ENCODE peak calls at places on chromosomes 4 and X, in eight cellular contexts. J is MM.1S, K is left ventricle myocardium inferior, W is upper lobe of right lung, S is cardiac muscle cell, U is astrocyte, Q is BE2C, H is body of pancreas. Y is an unnamed sample.

GRCh38 chr4:17009871-17010367 is 111.5 kb upstream of the LDB2 start:
- DNase-seq in J (no peak), K (no peak), W (no peak), S (no peak), U (no peak), Q (no peak), H (no peak), Y (no peak)

GRCh38 chr4:70365479-70365878 is 4.9 kb downstream of the SMR3A start:
- DNase-seq in J (no peak), K (no peak), W (no peak), S (no peak), U (no peak), Q (peak; percentile 3), H (no peak), Y (no peak)

GRCh38 chr4:174358410-174358809 is 74.7 kb downstream of the CEP44 start:
- DNase-seq in J (peak; percentile 41), K (no peak), W (no peak), S (no peak), U (no peak), Q (no peak), H (no peak), Y (no peak)

GRCh38 chr4:81747242-81747930 is 275.7 kb upstream of the RASGEF1B start:
- DNase-seq in J (peak; percentile 16), K (no peak), W (no peak), S (no peak), U (no peak), Q (no peak), H (peak; percentile 36), Y (no peak)

GRCh38 chr4:92299152-92299551 is 4.6 kb upstream of the GRID2 start:
- DNase-seq in J (no peak), K (no peak), W (no peak), S (no peak), U (no peak), Q (no peak), H (no peak), Y (no peak)

GRCh38 chr4:105765690-105766407 is 57.3 kb downstream of the GSTCD start:
- DNase-seq in J (no peak), K (no peak), W (no peak), S (no peak), U (peak; percentile 93), Q (peak; percentile 63), H (peak; percentile 5), Y (no peak)

GRCh38 chr4:142121448-142121847 is 485.1 kb downstream of the IL15 start:
- DNase-seq in J (no peak), K (no peak), W (no peak), S (no peak), U (no peak), Q (no peak), H (no peak), Y (no peak)

GRCh38 chr4:8307126-8307525 is 37.6 kb downstream of the HTRA3 start:
- DNase-seq in J (no peak), K (peak; percentile 14), W (peak; percentile 40), S (no peak), U (no peak), Q (peak; percentile 3), H (no peak), Y (peak; percentile 25)

GRCh38 chrX:72306851-72307645 is 1.3 kb upstream of the CITED1 start:
- DNase-seq in J (peak; percentile 67), K (peak; percentile 46), W (peak; percentile 73), S (peak; percentile 73), U (peak; percentile 62), Q (peak; percentile 74), H (peak; percentile 60), Y (peak; percentile 51)

GRCh38 chrX:12920990-12921389 is 14.6 kb downstream of the TLR8 start:
- DNase-seq in J (no peak), K (no peak), W (no peak), S (no peak), U (no peak), Q (no peak), H (no peak), Y (no peak)

GRCh38 chr4:132266374-132266773 is 882.7 kb upstream of the PCDH10 start:
- DNase-seq in J (peak; percentile 93), K (no peak), W (no peak), S (no peak), U (no peak), Q (no peak), H (no peak), Y (no peak)

DNA sequence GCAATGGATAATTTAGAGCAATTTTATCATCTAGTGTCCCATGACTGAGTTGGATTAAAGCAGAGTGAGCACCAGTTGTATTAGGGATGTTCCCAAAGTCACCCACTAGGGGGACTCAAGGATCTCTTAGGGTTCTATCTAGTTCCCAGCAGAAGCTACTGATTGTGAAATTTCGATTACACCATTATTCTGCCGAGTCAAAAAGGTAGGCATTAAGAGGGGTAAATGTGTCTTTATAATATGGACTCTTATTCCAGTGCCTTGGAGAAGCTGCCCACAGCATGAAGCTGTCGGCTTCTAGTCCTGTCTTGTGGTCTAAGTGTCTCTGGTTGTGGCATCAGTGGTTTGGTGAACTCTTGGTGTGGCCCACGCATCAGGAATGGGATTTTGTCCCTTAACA is 53.3 kb downstream of the RGS12 start:
- DNase-seq in J (peak; percentile 56), K (no peak), W (no peak), S (peak; percentile 74), U (peak; percentile 39), Q (peak; percentile 58), H (peak; percentile 84), Y (no peak)
- TF ChIP-seq CTCF in J (peak; percentile 83), K (peak; percentile 93), W (peak; percentile 90), S (peak; percentile 86), U (peak; percentile 88), Q (peak; percentile 95), H (peak; percentile 90), Y (peak; percentile 69)

DNA sequence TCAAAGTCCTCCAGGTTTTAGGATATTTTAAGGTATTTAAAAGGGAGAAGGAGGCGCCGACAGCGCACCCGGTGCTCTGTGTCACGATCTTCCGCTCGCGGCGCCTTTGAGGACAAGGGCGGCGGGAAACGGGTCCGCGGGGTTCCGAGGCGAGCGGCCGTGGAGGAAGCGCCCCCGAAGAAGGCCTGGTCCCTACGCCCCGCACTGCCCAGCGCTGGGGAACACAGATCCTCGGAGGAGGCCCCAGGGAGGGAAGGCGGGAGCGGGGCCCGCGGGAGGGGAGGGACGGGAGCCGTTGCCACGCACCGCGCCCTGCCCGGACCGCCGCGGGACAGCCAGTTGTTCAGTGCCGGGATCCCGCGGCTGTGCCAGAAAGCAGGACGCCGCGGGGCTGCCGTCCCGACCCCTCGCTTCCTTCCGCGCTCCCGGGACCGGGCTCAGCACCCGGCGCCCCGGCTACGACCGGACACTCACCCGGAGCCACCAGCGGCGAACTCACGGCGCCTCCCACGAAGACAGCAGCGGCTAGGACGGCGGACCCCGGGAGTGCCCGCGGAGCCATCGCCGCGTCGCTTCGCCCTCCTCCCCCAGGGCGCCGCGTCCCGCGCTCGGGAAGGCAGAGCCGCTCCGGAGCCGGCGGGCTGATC is 327 bp downstream of the RELL1 start:
- DNase-seq in J (peak; percentile 54), K (peak; percentile 58), W (peak; percentile 84), S (peak; percentile 66), U (no peak), Q (peak; percentile 56), H (peak; percentile 42), Y (peak; percentile 40)
- H3K4me1 ChIP-seq in J (peaks cover 27% of the 10 kb centered on the region), K (peaks cover 48% of the 10 kb centered on the region), W (peaks cover 24% of the 10 kb centered on the region), S (no peaks in the 10 kb centered on the region), U (peaks cover 18% of the 10 kb centered on the region), Q (no peaks in the 10 kb centered on the region), H (peaks cover 7% of the 10 kb centered on the region), Y (peaks cover 35% of the 10 kb centered on the region)

DNA sequence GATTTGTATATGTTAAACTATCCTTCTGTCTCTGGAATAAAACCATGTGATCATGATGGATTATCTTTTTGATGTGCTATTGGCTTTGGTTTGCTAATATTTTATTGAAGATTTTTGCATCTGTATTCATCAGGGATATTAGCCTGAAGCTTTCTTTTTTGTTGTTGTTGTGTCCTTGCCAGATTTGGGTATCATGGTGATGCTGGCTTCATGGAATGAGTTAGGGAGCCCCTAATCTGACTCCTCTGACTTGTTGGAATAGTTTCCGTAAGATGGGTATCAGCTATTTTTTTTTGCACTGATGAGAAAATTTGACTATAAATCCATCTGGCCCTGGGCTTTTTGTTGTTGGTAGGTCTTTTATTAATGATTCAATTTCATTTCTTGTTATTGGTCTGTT is 45.7 kb downstream of the ATP10D start:
- DNase-seq in J (no peak), K (no peak), W (no peak), S (no peak), U (peak; percentile 60), Q (no peak), H (no peak), Y (no peak)
- TF ChIP-seq CTCF in J (no peak), K (no peak), W (no peak), S (no peak), U (no peak), Q (no peak), H (no peak), Y (no peak)

GRCh38 chr4:37480509-37480908 is 205.7 kb downstream of the RELL1 start:
- DNase-seq in J (no peak), K (no peak), W (no peak), S (no peak), U (no peak), Q (no peak), H (no peak), Y (peak; percentile 20)

GRCh38 chr4:37477126-37477525 is 209.1 kb downstream of the RELL1 start:
- DNase-seq in J (no peak), K (no peak), W (no peak), S (no peak), U (no peak), Q (no peak), H (no peak), Y (no peak)

GRCh38 chr4:37476691-37477090 is 209.5 kb downstream of the RELL1 start:
- DNase-seq in J (no peak), K (no peak), W (no peak), S (no peak), U (no peak), Q (no peak), H (no peak), Y (no peak)

GRCh38 chr4:37476256-37476655 is 209.9 kb downstream of the RELL1 start:
- DNase-seq in J (no peak), K (no peak), W (no peak), S (no peak), U (no peak), Q (no peak), H (no peak), Y (no peak)

DNA sequence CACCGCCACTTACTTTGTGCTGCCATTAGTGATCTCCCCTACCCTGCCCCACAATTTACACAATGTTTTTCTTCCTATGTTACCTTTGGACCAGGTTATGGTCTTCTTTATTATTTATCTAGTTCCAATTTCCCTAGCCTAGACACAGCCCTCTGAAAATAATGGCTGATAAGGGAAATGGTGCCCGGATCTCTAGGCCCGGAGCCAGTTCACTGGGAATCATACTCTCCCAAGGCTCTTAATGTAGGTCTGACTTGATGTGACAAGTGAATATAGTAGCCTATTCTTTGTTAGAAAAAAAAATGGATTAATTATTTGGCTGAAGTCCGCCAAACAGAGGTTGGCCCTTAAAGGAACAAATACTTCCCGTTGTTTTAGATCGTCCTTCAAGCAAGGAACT is 208.0 kb downstream of the RELL1 start:
- DNase-seq in J (no peak), K (no peak), W (no peak), S (no peak), U (no peak), Q (no peak), H (no peak), Y (no peak)
- H3K4me1 ChIP-seq in J (no peaks in the 10 kb centered on the region), K (no peaks in the 10 kb centered on the region), W (no peaks in the 10 kb centered on the region), S (no peaks in the 10 kb centered on the region), U (no peaks in the 10 kb centered on the region), Q (no peaks in the 10 kb centered on the region), H (peaks cover 77% of the 10 kb centered on the region), Y (peaks cover 49% of the 10 kb centered on the region)

Y was measured in Caco-2.